ENCODE peak calls at places on chromosome 13, in six cellular contexts. One of them, this sample, is unnamed.

GRCh38 chr13:34647379-34647778 is 294.7 kb upstream of the NBEA start:
- DNase-seq in kidney epithelial cell: no peak
- DNase-seq in CD4-positive, alpha-beta T cell: no peak
- DNase-seq in bronchial epithelial cell: peak; percentile 94
- DNase-seq in GM06990: no peak
- DNase-seq in HL-60: no peak
- DNase-seq in this sample: no peak

GRCh38 chr13:50149932-50150331 is 134.7 kb downstream of the KCNRG start:
- DNase-seq in kidney epithelial cell: no peak
- DNase-seq in CD4-positive, alpha-beta T cell: no peak
- DNase-seq in bronchial epithelial cell: no peak
- DNase-seq in GM06990: no peak
- DNase-seq in HL-60: no peak
- DNase-seq in this sample: no peak

GRCh38 chr13:103941506-103942148 is 875.4 kb upstream of the SLC10A2 start:
- DNase-seq in kidney epithelial cell: no peak
- DNase-seq in CD4-positive, alpha-beta T cell: no peak
- DNase-seq in bronchial epithelial cell: peak; percentile 22
- DNase-seq in GM06990: no peak
- DNase-seq in HL-60: no peak
- DNase-seq in this sample: no peak

GRCh38 chr13:75792526-75793187 is 156.5 kb downstream of the LMO7 start:
- DNase-seq in kidney epithelial cell: peak; percentile 32
- DNase-seq in CD4-positive, alpha-beta T cell: no peak
- DNase-seq in bronchial epithelial cell: no peak
- DNase-seq in GM06990: no peak
- DNase-seq in HL-60: no peak
- DNase-seq in this sample: peak; percentile 48

GRCh38 chr13:33757713-33758112 is 60.2 kb upstream of the RFC3 start:
- DNase-seq in kidney epithelial cell: no peak
- DNase-seq in CD4-positive, alpha-beta T cell: no peak
- DNase-seq in bronchial epithelial cell: no peak
- DNase-seq in GM06990: peak; percentile 55
- DNase-seq in HL-60: no peak
- DNase-seq in this sample: no peak

GRCh38 chr13:52004508-52005183 is 6.6 kb downstream of the ATP7B start:
- DNase-seq in kidney epithelial cell: no peak
- DNase-seq in CD4-positive, alpha-beta T cell: no peak
- DNase-seq in bronchial epithelial cell: no peak
- DNase-seq in GM06990: no peak
- DNase-seq in HL-60: no peak
- DNase-seq in this sample: no peak

GRCh38 chr13:93227906-93228801 is 1.5 kb downstream of the GPC6 start:
- DNase-seq in kidney epithelial cell: peak; percentile 43
- DNase-seq in CD4-positive, alpha-beta T cell: no peak
- DNase-seq in bronchial epithelial cell: peak; percentile 45
- DNase-seq in GM06990: peak; percentile 2
- DNase-seq in HL-60: no peak
- DNase-seq in this sample: peak; percentile 83

GRCh38 chr13:26515721-26516120 is 41.8 kb upstream of the WASF3 start:
- DNase-seq in kidney epithelial cell: no peak
- DNase-seq in CD4-positive, alpha-beta T cell: no peak
- DNase-seq in bronchial epithelial cell: no peak
- DNase-seq in GM06990: no peak
- DNase-seq in HL-60: no peak
- DNase-seq in this sample: no peak

GRCh38 chr13:86591862-86592261 is 792.6 kb upstream of the SLITRK6 start:
- DNase-seq in kidney epithelial cell: no peak
- DNase-seq in CD4-positive, alpha-beta T cell: no peak
- DNase-seq in bronchial epithelial cell: peak; percentile 84
- DNase-seq in GM06990: no peak
- DNase-seq in HL-60: no peak
- DNase-seq in this sample: no peak

GRCh38 chr13:99417151-99417820 is 84.0 kb upstream of the TM9SF2 start:
- DNase-seq in kidney epithelial cell: no peak
- DNase-seq in CD4-positive, alpha-beta T cell: no peak
- DNase-seq in bronchial epithelial cell: no peak
- DNase-seq in GM06990: no peak
- DNase-seq in HL-60: no peak
- DNase-seq in this sample: no peak

GRCh38 chr13:73754727-73755292 is 379.4 kb downstream of the KLF12 start:
- DNase-seq in kidney epithelial cell: no peak
- DNase-seq in CD4-positive, alpha-beta T cell: no peak
- DNase-seq in bronchial epithelial cell: peak; percentile 68
- DNase-seq in GM06990: no peak
- DNase-seq in HL-60: peak; percentile 25
- DNase-seq in this sample: peak; percentile 77

GRCh38 chr13:99385161-99385560 is 78.0 kb upstream of the GPR183 start:
- DNase-seq in kidney epithelial cell: no peak
- DNase-seq in CD4-positive, alpha-beta T cell: no peak
- DNase-seq in bronchial epithelial cell: no peak
- DNase-seq in GM06990: no peak
- DNase-seq in HL-60: no peak
- DNase-seq in this sample: no peak

GRCh38 chr13:71935166-71935840 is 68.3 kb upstream of the DACH1 start:
- DNase-seq in kidney epithelial cell: no peak
- DNase-seq in CD4-positive, alpha-beta T cell: no peak
- DNase-seq in bronchial epithelial cell: peak; percentile 79
- DNase-seq in GM06990: no peak
- DNase-seq in HL-60: no peak
- DNase-seq in this sample: no peak

GRCh38 chr13:113903361-113903760 is 39.5 kb upstream of the GAS6 start:
- DNase-seq in kidney epithelial cell: no peak
- DNase-seq in CD4-positive, alpha-beta T cell: no peak
- DNase-seq in bronchial epithelial cell: no peak
- DNase-seq in GM06990: no peak
- DNase-seq in HL-60: no peak
- DNase-seq in this sample: peak; percentile 60

GRCh38 chr13:107992542-107992941 is 222.8 kb downstream of the LIG4 start:
- DNase-seq in kidney epithelial cell: peak; percentile 31
- DNase-seq in CD4-positive, alpha-beta T cell: no peak
- DNase-seq in bronchial epithelial cell: peak; percentile 10
- DNase-seq in GM06990: no peak
- DNase-seq in HL-60: no peak
- DNase-seq in this sample: no peak

GRCh38 chr13:76991432-76991795 is 467 bp upstream of the CLN5 start:
- DNase-seq in kidney epithelial cell: no peak
- DNase-seq in CD4-positive, alpha-beta T cell: peak; percentile 52
- DNase-seq in bronchial epithelial cell: peak; percentile 7
- DNase-seq in GM06990: no peak
- DNase-seq in HL-60: no peak
- DNase-seq in this sample: no peak

GRCh38 chr13:59690857-59691500 is 472.7 kb downstream of the DIAPH3 start:
- DNase-seq in kidney epithelial cell: no peak
- DNase-seq in CD4-positive, alpha-beta T cell: no peak
- DNase-seq in bronchial epithelial cell: no peak
- DNase-seq in GM06990: no peak
- DNase-seq in HL-60: no peak
- DNase-seq in this sample: peak; percentile 20

GRCh38 chr13:25574437-25575426 is 203.0 kb downstream of the ATP8A2 start:
- DNase-seq in kidney epithelial cell: peak; percentile 70
- DNase-seq in CD4-positive, alpha-beta T cell: peak; percentile 66
- DNase-seq in bronchial epithelial cell: peak; percentile 72
- DNase-seq in GM06990: peak; percentile 26
- DNase-seq in HL-60: peak; percentile 82
- DNase-seq in this sample: peak; percentile 36

GRCh38 chr13:93254775-93255174 is 28.2 kb downstream of the GPC6 start:
- DNase-seq in kidney epithelial cell: peak; percentile 70
- DNase-seq in CD4-positive, alpha-beta T cell: no peak
- DNase-seq in bronchial epithelial cell: no peak
- DNase-seq in GM06990: no peak
- DNase-seq in HL-60: no peak
- DNase-seq in this sample: no peak

GRCh38 chr13:99996177-99996705 is 14.7 kb downstream of the ZIC2 start:
- DNase-seq in kidney epithelial cell: no peak
- DNase-seq in CD4-positive, alpha-beta T cell: no peak
- DNase-seq in bronchial epithelial cell: peak; percentile 27
- DNase-seq in GM06990: no peak
- DNase-seq in HL-60: no peak
- DNase-seq in this sample: no peak

GRCh38 chr13:112849500-112849899 is 119.5 kb upstream of the MCF2L start:
- DNase-seq in kidney epithelial cell: no peak
- DNase-seq in CD4-positive, alpha-beta T cell: no peak
- DNase-seq in bronchial epithelial cell: peak; percentile 5
- DNase-seq in GM06990: no peak
- DNase-seq in HL-60: no peak
- DNase-seq in this sample: no peak

DNA sequence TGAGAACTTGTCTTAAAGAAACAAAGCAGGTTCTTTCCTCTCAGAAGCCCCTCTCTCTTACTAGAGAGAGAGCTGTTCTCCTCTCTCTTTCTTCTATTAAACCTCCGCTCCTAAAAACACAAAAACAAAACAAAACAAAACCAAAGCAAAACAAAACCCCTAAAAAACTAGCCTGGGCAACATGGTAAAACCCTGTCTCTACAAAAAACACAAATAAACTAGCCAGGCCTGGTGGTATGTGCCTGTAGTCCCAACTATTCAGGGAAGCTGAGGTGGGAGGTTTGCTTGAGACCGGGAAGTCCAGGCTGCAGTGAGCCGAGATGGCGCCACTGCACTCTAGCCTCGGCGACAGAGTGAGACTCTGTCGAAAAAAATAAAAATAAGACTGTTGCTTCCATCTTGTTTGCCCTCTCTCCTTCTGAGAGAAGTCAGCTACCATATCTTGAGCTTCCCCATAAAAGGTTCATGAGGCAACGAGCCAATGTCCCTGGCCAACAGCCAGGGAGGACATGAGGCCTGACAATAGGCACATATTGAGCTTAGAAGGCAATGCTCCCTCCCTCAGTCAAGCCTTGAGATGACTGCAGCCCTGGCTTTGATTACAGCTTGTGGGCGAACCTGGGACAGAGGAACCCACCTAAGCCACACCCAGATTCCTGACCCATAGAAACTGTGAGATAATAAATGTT is 17.5 kb upstream of the FLT3 start:
- DNase-seq in kidney epithelial cell: no peak
- DNase-seq in CD4-positive, alpha-beta T cell: no peak
- DNase-seq in bronchial epithelial cell: no peak
- DNase-seq in GM06990: no peak
- DNase-seq in HL-60: no peak
- DNase-seq in this sample: no peak
- TF ChIP-seq CTCF in kidney epithelial cell: no peak
- TF ChIP-seq CTCF in CD4-positive, alpha-beta T cell: no peak
- TF ChIP-seq CTCF in bronchial epithelial cell: no peak
- TF ChIP-seq CTCF in GM06990: no peak
- TF ChIP-seq CTCF in HL-60: no peak
- TF ChIP-seq CTCF in this sample: no peak

DNA sequence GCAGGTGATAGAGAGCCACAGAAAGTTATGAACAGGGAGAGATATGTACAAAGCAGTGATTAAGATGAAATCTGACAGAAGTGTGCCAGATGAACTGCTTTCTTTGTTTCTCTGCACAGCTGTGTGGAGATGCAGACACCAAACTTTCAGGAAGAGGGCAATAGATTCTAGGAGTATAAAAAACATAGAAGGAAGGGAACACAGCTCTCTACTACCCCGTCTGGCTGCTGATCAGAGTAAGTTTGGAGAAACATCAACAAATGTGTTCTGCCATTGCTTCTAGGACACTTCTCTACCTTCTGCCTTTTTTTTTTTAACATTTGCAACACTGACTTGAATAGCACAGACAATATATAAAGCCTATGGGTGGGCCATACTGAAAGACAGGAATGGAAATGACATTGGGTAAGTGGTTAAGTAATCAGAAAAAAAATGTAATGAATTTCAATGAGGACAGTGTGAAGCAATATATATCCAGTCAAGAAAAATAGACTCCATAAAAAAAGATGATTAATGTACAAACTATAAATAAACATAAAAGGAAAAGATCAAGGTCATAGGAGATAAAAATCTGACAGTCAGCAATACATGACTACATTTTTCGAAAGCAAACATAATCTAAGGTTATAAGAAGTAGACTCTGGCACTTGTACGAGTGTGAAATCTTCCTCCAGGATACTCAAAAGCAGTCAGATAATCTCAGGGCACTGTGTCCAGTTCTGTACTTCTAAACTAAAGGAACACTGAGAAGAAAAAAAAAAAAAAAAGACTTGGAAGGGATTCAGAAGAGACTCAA is 21.4 kb downstream of the NUFIP1 start:
- DNase-seq in kidney epithelial cell: no peak
- DNase-seq in CD4-positive, alpha-beta T cell: no peak
- DNase-seq in bronchial epithelial cell: no peak
- DNase-seq in GM06990: no peak
- DNase-seq in HL-60: no peak
- DNase-seq in this sample: no peak
- TF ChIP-seq CTCF in kidney epithelial cell: peak; percentile 26
- TF ChIP-seq CTCF in CD4-positive, alpha-beta T cell: no peak
- TF ChIP-seq CTCF in bronchial epithelial cell: no peak
- TF ChIP-seq CTCF in GM06990: no peak
- TF ChIP-seq CTCF in HL-60: no peak
- TF ChIP-seq CTCF in this sample: peak; percentile 18

DNA sequence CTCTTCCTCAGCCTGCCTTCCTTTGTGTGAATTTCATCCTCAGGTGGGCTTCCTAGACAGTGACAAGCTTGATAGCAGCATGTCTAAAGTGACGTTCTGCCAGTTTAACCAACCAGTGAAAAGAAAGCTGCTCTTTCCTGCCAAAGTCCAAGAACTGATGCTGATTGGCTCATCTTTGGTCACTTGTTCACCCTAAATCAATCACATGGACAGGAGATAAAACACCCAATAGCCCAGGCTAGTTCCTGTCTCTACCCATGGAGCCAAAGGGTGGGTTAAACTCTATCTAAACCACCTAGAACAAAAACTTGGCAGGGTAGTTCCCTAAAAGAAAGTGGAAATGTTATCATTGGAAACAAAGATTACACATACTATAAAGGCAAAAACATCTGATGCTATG is 50.8 kb downstream of the GPALPP1 start:
- DNase-seq in kidney epithelial cell: no peak
- DNase-seq in CD4-positive, alpha-beta T cell: no peak
- DNase-seq in bronchial epithelial cell: no peak
- DNase-seq in GM06990: no peak
- DNase-seq in HL-60: no peak
- DNase-seq in this sample: no peak
- TF ChIP-seq CTCF in kidney epithelial cell: no peak
- TF ChIP-seq CTCF in CD4-positive, alpha-beta T cell: no peak
- TF ChIP-seq CTCF in bronchial epithelial cell: no peak
- TF ChIP-seq CTCF in GM06990: no peak
- TF ChIP-seq CTCF in HL-60: no peak
- TF ChIP-seq CTCF in this sample: no peak

GRCh38 chr13:102814793-102815192 is 15.9 kb downstream of the BIVM start:
- DNase-seq in kidney epithelial cell: no peak
- DNase-seq in CD4-positive, alpha-beta T cell: no peak
- DNase-seq in bronchial epithelial cell: no peak
- DNase-seq in GM06990: no peak
- DNase-seq in HL-60: no peak
- DNase-seq in this sample: no peak
- TF ChIP-seq CTCF in kidney epithelial cell: no peak
- TF ChIP-seq CTCF in CD4-positive, alpha-beta T cell: no peak
- TF ChIP-seq CTCF in bronchial epithelial cell: no peak
- TF ChIP-seq CTCF in GM06990: no peak
- TF ChIP-seq CTCF in HL-60: no peak
- TF ChIP-seq CTCF in this sample: no peak

GRCh38 chr13:95564091-95564490 is 11.6 kb downstream of the CLDN10 start:
- DNase-seq in kidney epithelial cell: no peak
- DNase-seq in CD4-positive, alpha-beta T cell: no peak
- DNase-seq in bronchial epithelial cell: no peak
- DNase-seq in GM06990: no peak
- DNase-seq in HL-60: no peak
- DNase-seq in this sample: no peak
- TF ChIP-seq CTCF in kidney epithelial cell: peak; percentile 20
- TF ChIP-seq CTCF in CD4-positive, alpha-beta T cell: no peak
- TF ChIP-seq CTCF in bronchial epithelial cell: no peak
- TF ChIP-seq CTCF in GM06990: no peak
- TF ChIP-seq CTCF in HL-60: no peak
- TF ChIP-seq CTCF in this sample: no peak

GRCh38 chr13:91381371-91381770 is 17.1 kb upstream of the GPC5 start:
- DNase-seq in kidney epithelial cell: no peak
- DNase-seq in CD4-positive, alpha-beta T cell: no peak
- DNase-seq in bronchial epithelial cell: peak; percentile 25
- DNase-seq in GM06990: no peak
- DNase-seq in HL-60: no peak
- DNase-seq in this sample: no peak
- TF ChIP-seq CTCF in kidney epithelial cell: peak; percentile 43
- TF ChIP-seq CTCF in CD4-positive, alpha-beta T cell: no peak
- TF ChIP-seq CTCF in bronchial epithelial cell: no peak
- TF ChIP-seq CTCF in GM06990: peak; percentile 56
- TF ChIP-seq CTCF in HL-60: no peak
- TF ChIP-seq CTCF in this sample: peak; percentile 5